ENCODE peak calls at places on chromosomes 1 and 21, in seven cellular contexts. G, I, T, B, M, Z and U are unnamed samples.

GRCh38 chr1:25622526-25622925 is 5.9 kb downstream of the MAN1C1 start:
- DNase-seq in G (no peak), I (peak; percentile 58), T (no peak), B (no peak), M (no peak), Z (no peak), U (no peak)

GRCh38 chr21:46060596-46061061 is 37.3 kb upstream of the COL6A2 start:
- DNase-seq in G (no peak), I (no peak), T (peak; percentile 88), B (peak; percentile 48), M (peak; percentile 82), Z (peak; percentile 95), U (peak; percentile 99)

GRCh38 chr21:25949701-25950100 is 214.9 kb downstream of the GABPA start:
- DNase-seq in G (no peak), I (no peak), T (no peak), B (no peak), M (no peak), Z (no peak), U (no peak)

GRCh38 chr1:242828199-242828598 is 303.7 kb upstream of the PLD5 start:
- DNase-seq in G (no peak), I (no peak), T (no peak), B (no peak), M (no peak), Z (no peak), U (no peak)

GRCh38 chr1:206898089-206898908 is 1.1 kb downstream of the IL24 start:
- DNase-seq in G (no peak), I (no peak), T (no peak), B (peak; percentile 35), M (no peak), Z (no peak), U (no peak)

GRCh38 chr1:53266038-53266437 is 27.7 kb upstream of the MAGOH start:
- DNase-seq in G (peak; percentile 35), I (no peak), T (no peak), B (no peak), M (no peak), Z (no peak), U (no peak)

GRCh38 chr1:24005163-24005562 is 25.0 kb upstream of the SRSF10 start:
- DNase-seq in G (no peak), I (no peak), T (no peak), B (no peak), M (no peak), Z (no peak), U (no peak)

GRCh38 chr1:51941528-51941927 is 49.0 kb downstream of the RAB3B start:
- DNase-seq in G (no peak), I (no peak), T (no peak), B (peak; percentile 12), M (no peak), Z (no peak), U (no peak)

GRCh38 chr1:56915960-56916359 is 49.9 kb downstream of the C8B start:
- DNase-seq in G (no peak), I (no peak), T (no peak), B (no peak), M (no peak), Z (no peak), U (no peak)

DNA sequence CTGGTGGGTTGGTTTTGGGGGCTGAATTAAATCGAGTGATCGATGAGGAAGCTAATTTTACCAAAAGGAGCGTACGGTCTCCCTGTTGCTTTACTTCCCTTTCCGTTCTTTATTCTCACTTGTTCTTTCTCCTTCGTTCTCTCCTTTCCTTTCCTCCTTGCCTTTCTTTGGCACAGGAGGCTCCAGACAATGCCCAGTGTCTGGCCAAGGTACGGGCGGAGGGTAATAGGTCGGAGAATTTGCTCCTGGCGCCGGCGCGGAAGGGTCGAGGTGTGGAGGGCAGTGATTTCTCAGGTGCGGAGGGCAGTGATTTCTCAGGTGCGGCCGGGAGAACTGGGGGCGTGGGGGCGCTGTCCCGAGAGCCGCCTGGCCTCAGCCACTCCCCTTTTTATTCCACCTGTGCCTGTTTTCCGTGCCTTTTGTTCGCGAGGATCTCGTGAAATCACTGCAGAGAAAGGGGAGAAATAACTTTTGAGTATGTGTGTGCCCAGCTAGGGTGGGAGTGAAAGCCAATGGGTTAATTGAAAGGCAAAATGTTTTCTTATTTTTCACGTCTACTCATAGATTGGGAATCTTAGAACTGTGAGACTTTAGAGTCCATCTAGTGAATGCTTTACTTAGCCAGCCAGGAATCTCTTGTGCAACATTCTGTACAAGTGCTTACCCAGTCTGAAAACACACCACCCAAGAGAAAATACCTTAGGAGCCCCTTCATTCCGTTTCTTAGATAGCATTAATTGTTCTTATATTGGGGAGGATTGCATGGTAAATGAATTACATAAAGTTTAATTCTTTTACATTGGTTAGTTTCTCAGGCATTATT is 1.3 kb downstream of the FNBP1L start:
- DNase-seq in G (no peak), I (no peak), T (no peak), B (peak; percentile 27), M (no peak), Z (no peak), U (no peak)
- TF ChIP-seq CTCF in G (no peak), I (no peak), T (no peak), B (peak; percentile 16), M (no peak), Z (no peak), U (peak; percentile 11)

GRCh38 chr1:37792943-37793686 is 532 bp upstream of the MANEAL start:
- DNase-seq in G (no peak), I (no peak), T (no peak), B (no peak), M (no peak), Z (no peak), U (no peak)
- H3K4me3 ChIP-seq in G (no peak overlapping the region), I (no peak overlapping the region), T (peak overlapping the region; percentile 61), B (peak overlapping the region; percentile 76), M (peak overlapping the region; percentile 65), Z (no peak overlapping the region), U (no peak overlapping the region)

GRCh38 chr1:100835866-100836842 is 58.5 kb downstream of the EXTL2 start:
- DNase-seq in G (no peak), I (no peak), T (no peak), B (no peak), M (no peak), Z (no peak), U (no peak)

GRCh38 chr1:100832676-100833469 is 61.8 kb downstream of the EXTL2 start:
- DNase-seq in G (no peak), I (no peak), T (no peak), B (no peak), M (no peak), Z (no peak), U (no peak)

DNA sequence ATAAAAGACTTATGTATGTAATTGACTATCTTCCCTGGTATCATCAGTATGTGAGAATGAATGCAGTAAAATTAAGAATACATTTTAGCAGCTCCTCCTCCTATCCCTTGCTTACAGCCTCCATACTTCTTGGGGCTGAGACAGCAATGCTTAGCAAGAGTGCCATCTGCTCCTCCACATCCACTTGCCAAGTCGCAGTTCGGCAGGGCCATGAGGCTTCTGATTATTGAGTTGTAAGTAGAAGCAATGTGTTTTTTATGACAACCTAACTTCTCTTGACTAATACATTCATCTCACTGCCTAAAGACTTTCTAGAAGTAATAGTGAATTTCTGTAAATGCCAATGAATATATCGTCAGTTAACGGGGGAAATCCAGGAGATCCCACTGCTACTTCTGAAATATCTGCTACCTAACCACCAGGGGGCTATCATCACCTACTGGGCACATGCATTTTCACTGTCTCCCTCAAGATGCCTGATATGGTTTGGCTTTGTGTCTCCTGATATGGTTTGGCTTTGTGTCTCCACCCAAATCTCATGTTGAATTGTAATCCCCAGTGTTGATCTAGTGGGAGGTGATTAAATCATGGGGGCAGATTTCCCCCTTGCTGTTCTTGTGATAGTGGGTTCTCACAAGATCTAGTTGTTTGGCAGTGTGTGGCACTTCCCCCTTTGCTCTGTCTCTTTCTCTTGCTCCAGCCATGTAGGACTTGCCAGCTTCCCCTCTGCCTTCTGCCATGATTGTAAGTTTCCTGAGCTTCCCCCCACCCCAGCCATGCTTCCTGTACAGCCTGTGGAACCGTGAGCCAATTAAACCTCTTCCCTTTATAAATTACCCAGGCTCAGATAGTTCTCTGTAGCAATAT is 59.6 kb downstream of the EXTL2 start:
- DNase-seq in G (peak; percentile 25), I (no peak), T (no peak), B (peak; percentile 21), M (no peak), Z (peak; percentile 21), U (no peak)
- TF ChIP-seq CTCF in G (peak; percentile 58), I (peak; percentile 49), T (peak; percentile 29), B (peak; percentile 6), M (peak; percentile 27), Z (peak; percentile 60), U (peak; percentile 35)

DNA sequence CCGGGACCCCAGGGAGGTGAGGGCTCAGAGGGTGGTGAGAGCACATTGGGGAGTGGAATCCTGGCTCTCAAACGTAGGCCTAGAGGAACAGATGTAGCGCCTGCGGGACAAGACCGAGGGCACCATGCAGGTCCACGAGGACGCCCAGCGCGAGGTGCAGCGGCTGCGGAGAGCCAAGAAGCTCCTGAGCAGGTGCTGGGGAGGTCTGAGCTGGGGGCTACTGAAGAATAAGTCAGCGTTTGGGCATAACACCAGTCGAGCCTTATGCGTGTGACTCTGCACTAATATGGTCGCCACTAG is 2.6 kb upstream of the NBPF3 start:
- DNase-seq in G (no peak), I (no peak), T (no peak), B (no peak), M (no peak), Z (no peak), U (no peak)
- H3K4me3 ChIP-seq in G (no peak overlapping the region), I (no peak overlapping the region), T (peak overlapping the region; percentile 46), B (no peak overlapping the region), M (no peak overlapping the region), Z (no peak overlapping the region), U (no peak overlapping the region)

GRCh38 chr1:191279266-191279800 is 801.7 kb upstream of the BRINP3 start:
- DNase-seq in G (no peak), I (no peak), T (no peak), B (no peak), M (no peak), Z (no peak), U (no peak)
- TF ChIP-seq CTCF in G (no peak), I (no peak), T (no peak), B (no peak), M (no peak), Z (no peak), U (no peak)

DNA sequence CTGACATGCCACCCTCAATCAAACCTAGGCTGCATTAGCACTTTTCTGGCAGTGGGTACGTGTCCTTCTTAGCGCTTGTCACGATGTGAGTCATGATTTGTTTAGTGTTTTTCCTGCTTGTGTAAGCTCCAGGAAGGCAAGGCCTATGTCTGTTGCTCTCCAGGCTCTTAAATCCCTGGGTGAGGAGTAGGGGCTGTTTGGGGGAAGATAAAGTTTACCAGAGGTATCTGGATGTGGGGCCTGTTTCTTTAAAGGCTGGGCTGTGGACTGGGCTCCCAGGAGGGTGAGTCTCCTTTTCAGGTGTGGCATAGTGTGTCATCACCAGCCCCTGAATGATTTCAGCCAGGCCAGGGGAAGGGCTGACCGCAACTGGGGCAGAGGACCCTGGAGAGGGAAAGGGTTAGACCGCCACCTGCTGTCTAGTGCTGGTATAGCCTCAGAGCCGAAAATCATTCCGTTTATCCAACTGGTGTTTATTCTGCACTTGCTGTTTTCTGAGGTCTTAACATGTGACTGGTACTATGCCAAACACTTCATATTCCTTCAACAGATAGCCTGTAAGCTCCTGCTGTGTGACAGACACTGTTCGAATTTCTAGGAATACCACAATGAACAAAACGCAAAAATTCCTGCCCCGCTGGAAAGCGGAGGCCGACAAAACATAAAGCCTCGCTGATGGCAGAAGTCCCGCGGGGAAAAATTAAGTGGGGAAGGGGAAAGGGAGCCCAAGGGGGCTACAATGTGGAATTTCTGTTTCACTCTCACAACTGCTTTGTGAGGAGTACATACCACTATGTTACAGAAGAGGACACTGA is 9.7 kb downstream of the SERINC2 start:
- DNase-seq in G (peak; percentile 87), I (peak; percentile 78), T (peak; percentile 68), B (peak; percentile 71), M (peak; percentile 80), Z (peak; percentile 71), U (no peak)
- H3K4me3 ChIP-seq in G (no peak overlapping the region), I (no peak overlapping the region), T (no peak overlapping the region), B (no peak overlapping the region), M (peak overlapping the region; percentile 15), Z (no peak overlapping the region), U (no peak overlapping the region)

GRCh38 chr21:21690068-21690665 is 692.0 kb downstream of the NCAM2 start:
- DNase-seq in G (no peak), I (no peak), T (no peak), B (no peak), M (no peak), Z (no peak), U (no peak)

GRCh38 chr21:21688877-21689276 is 690.7 kb downstream of the NCAM2 start:
- DNase-seq in G (no peak), I (no peak), T (peak; percentile 4), B (no peak), M (no peak), Z (no peak), U (no peak)
- TF ChIP-seq CTCF in G (peak; percentile 27), I (no peak), T (peak; percentile 12), B (no peak), M (peak; percentile 4), Z (peak; percentile 56), U (peak; percentile 71)